ENCODE peak calls at places on chromosomes 7 and 10, in six cellular contexts. H is tibial nerve; K is psoas muscle; Q is DMS153; C is NAMALWA; A is activated CD8-positive, alpha-beta memory T cell treated with anti-CD3 and anti-CD28 coated beads, Interleukin-2, amount 50 U/mL, for 48 hours. S is an unnamed sample.

GRCh38 chr7:630539-630938 is 96.0 kb upstream of the DNAAF5 start:
- DNase-seq in K (no peak), A (no peak), H (no peak), C (no peak), Q (no peak), S (no peak)

GRCh38 chr7:44097064-44097932 is 6.8 kb upstream of the AEBP1 start:
- DNase-seq in H (no peak), K (no peak), C (peak), Q (no peak), A (no peak), S (peak)

GRCh38 chr7:76292206-76292573 is 10.3 kb upstream of the HSPB1 start:
- DNase-seq in C (no peak), K (peak), A (no peak), Q (no peak), H (no peak), S (peak)

GRCh38 chr7:158672975-158673374 is 31.6 kb downstream of the NCAPG2 start:
- DNase-seq in Q (no peak), C (no peak), H (no peak), K (no peak), A (no peak), S (no peak)

GRCh38 chr7:151247611-151248176 is 800 bp downstream of the SMARCD3 start:
- DNase-seq in C (no peak), K (peak), H (no peak), Q (no peak), A (no peak), S (no peak)

GRCh38 chr10:586151-586550 is 103.3 kb downstream of the DIP2C start:
- DNase-seq in C (no peak), Q (no peak), K (no peak), A (no peak), H (no peak), S (no peak)

GRCh38 chr7:68258569-68258968 is 1261.9 kb downstream of the TYW1 start:
- DNase-seq in A (no peak), C (no peak), K (no peak), Q (peak), H (no peak), S (no peak)

GRCh38 chr7:23220690-23221305 is 25.8 kb upstream of the GPNMB start:
- DNase-seq in K (no peak), Q (no peak), H (no peak), C (no peak), A (no peak), S (no peak)

GRCh38 chr7:18257711-18258110 is 230.1 kb upstream of the PRPS1L1 start:
- DNase-seq in A (no peak), Q (no peak), H (no peak), K (no peak), C (peak), S (no peak)

GRCh38 chr7:7799138-7799537 is 80.7 kb upstream of the RPA3 start:
- DNase-seq in H (no peak), Q (peak), A (no peak), C (no peak), K (no peak), S (peak)

GRCh38 chr7:156487811-156488523 is 152.6 kb upstream of the RNF32 start:
- DNase-seq in Q (no peak), H (no peak), C (no peak), K (no peak), A (no peak), S (no peak)

GRCh38 chr7:43211693-43212092 is 99.2 kb downstream of the HECW1 start:
- DNase-seq in A (no peak), C (no peak), K (no peak), H (no peak), Q (no peak), S (no peak)

GRCh38 chr7:44286618-44287487 is 38.5 kb downstream of the CAMK2B start:
- DNase-seq in C (no peak), Q (no peak), A (peak), H (no peak), K (peak), S (no peak)

GRCh38 chr7:1056006-1056784 is 11.8 kb downstream of the GPR146 start:
- DNase-seq in Q (peak), A (no peak), C (peak), H (no peak), K (peak), S (no peak)

GRCh38 chr10:10994360-10994759 is 23.3 kb upstream of the CELF2 start:
- DNase-seq in Q (no peak), H (no peak), K (no peak), A (no peak), C (no peak), S (no peak)

GRCh38 chr10:83459124-83459523 is 680.2 kb upstream of the GHITM start:
- DNase-seq in C (no peak), A (no peak), H (no peak), K (no peak), Q (no peak), S (no peak)

GRCh38 chr7:26292768-26293560 is 1.3 kb downstream of the SNX10 start:
- DNase-seq in Q (no peak), H (no peak), C (peak), A (peak), K (no peak), S (no peak)

GRCh38 chr7:149292101-149292823 is 30.3 kb downstream of the ZNF783 start:
- DNase-seq in C (no peak), H (no peak), A (no peak), K (no peak), Q (no peak), S (no peak)

S was measured in OCI-M1.